ENCODE peak calls at places on chromosome 11, in four cellular contexts. U, Z, D and C are unnamed samples.

GRCh38 chr11:132541794-132542193 is 990.5 kb downstream of the OPCML start:
- DNase-seq in D (no peak), U (no peak), Z (no peak), C (no peak)

GRCh38 chr11:30422389-30422788 is 99.5 kb downstream of the ARL14EP start:
- DNase-seq in U (no peak), Z (no peak), D (no peak), C (no peak)

GRCh38 chr11:93085097-93085496 is 112.7 kb downstream of the SLC36A4 start:
- DNase-seq in U (no peak), D (no peak), Z (no peak), C (peak)

GRCh38 chr11:122852071-122852831 is 14.0 kb downstream of the CRTAM start:
- DNase-seq in U (no peak), Z (no peak), D (no peak), C (peak)

GRCh38 chr11:130002352-130002845 is at the start of gene PRDM10:
- DNase-seq in Z (peak), D (no peak), U (peak), C (peak)

GRCh38 chr11:79438631-79439429 is 2.0 kb downstream of the TENM4 start:
- DNase-seq in Z (peak), D (no peak), U (no peak), C (no peak)

GRCh38 chr11:128904872-128905344 is 13.8 kb downstream of the KCNJ5 start:
- DNase-seq in D (peak), U (no peak), Z (peak), C (peak)

GRCh38 chr11:64726211-64726641 is 3.2 kb upstream of the NRXN2 start:
- DNase-seq in U (no peak), Z (no peak), D (no peak), C (no peak)

GRCh38 chr11:116168459-116168787 is 604.4 kb downstream of the BUD13 start:
- DNase-seq in D (no peak), U (no peak), Z (no peak), C (no peak)

GRCh38 chr11:125005491-125005890 is 51.5 kb downstream of the CCDC15 start:
- DNase-seq in U (no peak), D (no peak), Z (no peak), C (no peak)

GRCh38 chr11:28269621-28270020 is 161.4 kb downstream of the METTL15 start:
- DNase-seq in D (no peak), Z (no peak), U (no peak), C (no peak)

GRCh38 chr11:1197886-1198765 is 24.7 kb upstream of the MUC5B start:
- DNase-seq in U (no peak), D (no peak), Z (peak), C (no peak)

GRCh38 chr11:114168086-114168448 is 108.6 kb downstream of the ZBTB16 start:
- DNase-seq in Z (no peak), D (no peak), U (no peak), C (no peak)

GRCh38 chr11:61966673-61967176 is 709 bp downstream of the FTH1 start:
- DNase-seq in Z (no peak), U (no peak), D (peak), C (peak)

GRCh38 chr11:61747389-61748285 is 4.8 kb upstream of the MYRF start:
- DNase-seq in D (peak), Z (peak), U (no peak), C (peak)

GRCh38 chr11:86708671-86709070 is 36.3 kb upstream of the ME3 start:
- DNase-seq in U (no peak), D (no peak), Z (no peak), C (no peak)

GRCh38 chr11:72583177-72583553 is 91.1 kb downstream of the PDE2A start:
- DNase-seq in D (no peak), U (no peak), Z (no peak), C (no peak)

GRCh38 chr11:83007909-83008580 is 63.7 kb downstream of the RAB30 start:
- DNase-seq in Z (peak), U (no peak), D (peak), C (no peak)

GRCh38 chr11:72229336-72229924 is 4.9 kb downstream of the INPPL1 start:
- DNase-seq in D (no peak), Z (no peak), U (no peak), C (no peak)

GRCh38 chr11:106021967-106022794 is at the start of gene MSANTD4:
- DNase-seq in Z (peak), U (peak), D (peak), C (peak)
- H3K27ac ChIP-seq in Z (peak), U (no peak), D (peak), C (peak)

DNA sequence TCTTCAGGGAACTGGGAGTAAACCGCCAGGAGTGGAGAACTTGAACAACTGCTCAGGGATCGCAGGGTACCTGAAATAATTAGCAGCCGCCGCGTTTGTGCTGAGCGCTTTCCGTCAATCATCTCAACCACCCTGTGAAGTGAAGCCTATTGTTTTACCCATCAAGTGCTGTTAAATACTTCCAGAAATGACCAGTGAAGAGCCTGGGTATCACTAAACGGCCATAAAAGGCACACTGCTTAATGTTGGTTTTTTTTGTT is 1.1 kb downstream of the CD59 start:
- DNase-seq in Z (no peak), D (no peak), U (no peak), C (no peak)
- TF ChIP-seq CTCF in Z (no peak), D (no peak), U (no peak), C (no peak)

GRCh38 chr11:12446863-12447262 is 69.5 kb downstream of the PARVA start:
- DNase-seq in U (no peak), Z (no peak), D (no peak), C (no peak)

GRCh38 chr11:12449961-12450715 is 72.8 kb downstream of the PARVA start:
- DNase-seq in D (no peak), Z (no peak), U (no peak), C (peak)

GRCh38 chr11:12451179-12451814 is 73.9 kb downstream of the PARVA start:
- DNase-seq in U (no peak), D (no peak), Z (no peak), C (no peak)

GRCh38 chr11:12445001-12445400 is 67.6 kb downstream of the PARVA start:
- DNase-seq in Z (no peak), D (no peak), U (no peak), C (no peak)

GRCh38 chr11:12448131-12448939 is 71.0 kb downstream of the PARVA start:
- DNase-seq in Z (no peak), D (no peak), U (no peak), C (no peak)
- H3K27ac ChIP-seq in Z (no peak), D (no peak), U (no peak), C (no peak)

DNA sequence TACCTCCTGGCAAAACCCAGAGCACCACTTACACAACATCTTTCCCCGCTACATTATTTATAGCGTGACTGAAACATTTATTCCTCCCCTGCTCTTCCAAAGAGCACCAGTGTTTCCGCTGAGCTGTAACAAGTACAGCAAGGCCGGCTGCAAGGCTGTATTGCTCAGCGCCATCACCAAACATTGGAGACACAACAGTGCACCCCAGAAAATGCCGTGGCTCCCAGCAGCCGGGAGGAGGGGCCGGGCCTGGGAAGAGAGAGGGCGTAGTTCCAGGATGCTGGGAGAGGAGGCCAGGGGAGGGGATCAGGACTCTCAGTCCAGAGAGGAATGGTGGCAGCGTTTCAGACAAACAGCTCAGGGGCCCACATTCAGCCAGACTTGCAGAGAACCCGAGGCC is 133.2 kb downstream of the DSCAML1 start:
- DNase-seq in U (no peak), D (no peak), Z (no peak), C (no peak)
- TF ChIP-seq CTCF in U (no peak), D (no peak), Z (no peak), C (no peak)

DNA sequence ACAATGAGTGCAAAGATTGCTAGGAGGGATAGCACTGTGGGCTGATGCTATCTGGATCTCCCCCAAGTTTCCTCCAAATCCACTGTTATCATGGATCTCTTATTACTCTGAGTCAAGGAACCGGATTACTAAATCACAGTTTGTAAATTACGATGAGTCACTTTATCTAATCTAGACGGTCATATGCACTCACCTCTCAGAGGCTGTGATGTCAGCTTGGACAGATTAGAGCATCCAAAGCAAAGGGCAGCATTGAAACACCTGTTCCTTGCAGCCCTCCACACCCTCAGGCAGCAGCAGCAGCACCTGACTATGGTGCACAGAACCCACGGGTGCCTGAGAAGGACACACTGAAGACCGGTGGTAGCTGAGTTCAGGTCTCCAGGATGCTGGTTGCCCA is 14.0 kb upstream of the POU2AF1 start:
- DNase-seq in Z (no peak), D (no peak), U (no peak), C (peak)
- H3K27ac ChIP-seq in Z (no peak), D (no peak), U (no peak), C (no peak)